ENCODE peak calls at places on chromosomes 12 and 14, in five cellular contexts. F is fibroblast of lung, P is mammary epithelial cell, B is HCT116, H is astrocyte. N is an unnamed sample.

GRCh38 chr12:105382771-105383632 is 52.5 kb downstream of the C12orf75 start:
- DNase-seq in F (peak), P (peak), B (peak), H (peak), N (peak)

GRCh38 chr12:74415633-74416032 is 122.0 kb upstream of the ATXN7L3B start:
- DNase-seq in F (peak), P (peak), B (peak), H (peak), N (peak)

GRCh38 chr14:65421201-65421981 is 8.9 kb downstream of the FUT8 start:
- DNase-seq in F (peak), P (peak), B (no peak), H (peak), N (no peak)

GRCh38 chr14:23627961-23628360 is 8.2 kb upstream of the DHRS2 start:
- DNase-seq in F (no peak), P (no peak), B (no peak), H (no peak), N (no peak)

GRCh38 chr12:128339121-128339520 is 72.2 kb downstream of the TMEM132C start:
- DNase-seq in F (no peak), P (no peak), B (no peak), H (no peak), N (no peak)

GRCh38 chr12:108982621-108983219 is 38.1 kb downstream of the SVOP start:
- DNase-seq in F (no peak), P (no peak), B (no peak), H (no peak), N (no peak)

GRCh38 chr12:117033382-117034045 is 65.7 kb downstream of the TESC start:
- DNase-seq in F (no peak), P (no peak), B (no peak), H (no peak), N (no peak)

GRCh38 chr14:102215522-102216250 is 76.0 kb downstream of the WDR20 start:
- DNase-seq in F (peak), P (no peak), B (no peak), H (peak), N (no peak)

GRCh38 chr14:77979171-77979570 is 179.3 kb downstream of the ADCK1 start:
- DNase-seq in F (no peak), P (no peak), B (no peak), H (no peak), N (no peak)

GRCh38 chr14:105043656-105044055 is 21.6 kb downstream of the GPR132 start:
- DNase-seq in F (no peak), P (no peak), B (no peak), H (no peak), N (no peak)

DNA sequence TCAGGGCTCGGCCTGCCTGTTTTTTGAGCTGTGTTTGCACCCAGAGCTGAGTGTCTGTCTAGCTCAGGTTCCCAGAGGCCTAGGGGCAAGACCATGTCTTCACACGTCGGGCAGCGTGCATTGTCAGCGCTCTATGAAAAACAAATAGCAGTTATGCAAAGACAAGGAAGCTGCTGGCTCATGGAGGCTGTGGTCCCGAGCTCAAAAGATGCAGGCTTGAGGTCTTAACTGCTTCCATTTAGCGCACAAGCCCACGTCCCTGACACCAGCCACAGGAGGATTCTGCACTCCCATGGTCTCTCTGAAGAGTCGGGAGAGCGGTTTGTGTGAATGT is 48.6 kb downstream of the NINJ2 start:
- DNase-seq in F (no peak), P (no peak), B (no peak), H (no peak), N (no peak)
- H3K4me2 ChIP-seq in F (no peak), P (no peak), B (no peak), H (no peak), N (no peak)

GRCh38 chr12:81520064-81520945 is 238.8 kb downstream of the PPFIA2 start:
- DNase-seq in F (peak), P (peak), B (no peak), H (no peak), N (peak)
- H3K4me2 ChIP-seq in F (peak), P (peak), B (peak), H (peak), N (peak)

GRCh38 chr14:52111583-52111982 is 42.7 kb upstream of the NID2 start:
- DNase-seq in F (peak), P (peak), B (peak), H (peak), N (no peak)
- H3K4me2 ChIP-seq in F (no peak), P (no peak), B (peak), H (no peak), N (no peak)

GRCh38 chr12:132436791-132437251 is 53.1 kb upstream of the FBRSL1 start:
- DNase-seq in F (no peak), P (no peak), B (no peak), H (no peak), N (no peak)
- H3K4me2 ChIP-seq in F (no peak), P (no peak), B (no peak), H (no peak), N (no peak)